ENCODE peak calls at places on chromosomes 5 and 9, in five cellular contexts. W, T, Q, R and B are unnamed samples.
A peak's percentile ranks its signal among the peaks of the same experiment; 100 is the strongest.

GRCh38 chr9:132946216-132946615 is 1.8 kb upstream of the TSC1 start:
- DNase-seq in T (no peak), R (no peak), Q (no peak), W (no peak), B (no peak)

GRCh38 chr9:105760053-105760452 is 65.7 kb downstream of the TMEM38B start:
- DNase-seq in T (no peak), W (no peak), Q (no peak), R (no peak), B (no peak)

GRCh38 chr5:38099205-38100144 is 158.9 kb upstream of the EGFLAM start:
- DNase-seq in R (no peak), Q (no peak), T (no peak), W (no peak), B (no peak)

GRCh38 chr5:119453045-119453383 is 717 bp downstream of the HSD17B4 start:
- DNase-seq in Q (no peak), T (no peak), R (no peak), W (no peak), B (peak; percentile 71)

GRCh38 chr5:58069846-58070245 is 390.0 kb downstream of the PLK2 start:
- DNase-seq in T (no peak), R (no peak), Q (no peak), W (no peak), B (no peak)

GRCh38 chr5:141874262-141874964 is 3.8 kb downstream of the PCDH1 start:
- DNase-seq in W (no peak), R (peak; percentile 13), T (no peak), Q (peak; percentile 47), B (no peak)

GRCh38 chr9:68970150-68970549 is 43.8 kb downstream of the PRKACG start:
- DNase-seq in T (no peak), R (no peak), Q (no peak), W (no peak), B (no peak)

GRCh38 chr9:71626395-71626794 is 141.9 kb downstream of the CEMIP2 start:
- DNase-seq in T (no peak), W (no peak), Q (no peak), R (no peak), B (no peak)

GRCh38 chr5:60959156-60959555 is 14.2 kb downstream of the NDUFAF2 start:
- DNase-seq in W (no peak), Q (no peak), R (no peak), T (no peak), B (no peak)

GRCh38 chr9:111961575-111961974 is 65.0 kb downstream of the UGCG start:
- DNase-seq in T (no peak), W (no peak), R (no peak), Q (no peak), B (no peak)

GRCh38 chr9:106921341-106921899 is 58.5 kb downstream of the ZNF462 start:
- DNase-seq in W (no peak), R (peak; percentile 46), Q (peak; percentile 56), T (no peak), B (peak; percentile 82)

GRCh38 chr5:40882291-40882690 is 27.0 kb upstream of the C7 start:
- DNase-seq in W (no peak), Q (no peak), T (no peak), R (no peak), B (no peak)

GRCh38 chr9:14455243-14455642 is 141.3 kb upstream of the NFIB start:
- DNase-seq in R (no peak), Q (no peak), W (no peak), T (no peak), B (no peak)

GRCh38 chr5:123344819-123345426 is 78.3 kb downstream of the CEP120 start:
- DNase-seq in R (peak; percentile 18), W (no peak), Q (no peak), T (no peak), B (peak; percentile 15)

GRCh38 chr9:137960496-137960895 is 82.9 kb downstream of the CACNA1B start:
- DNase-seq in W (no peak), Q (peak; percentile 50), T (no peak), R (no peak), B (no peak)

GRCh38 chr5:137218471-137218870 is 280.7 kb downstream of the SPOCK1 start:
- DNase-seq in Q (no peak), R (no peak), W (no peak), T (no peak), B (peak; percentile 31)

GRCh38 chr9:121399883-121400607 is 30.0 kb upstream of the STOM start:
- DNase-seq in W (no peak), R (no peak), T (no peak), Q (no peak), B (no peak)

GRCh38 chr5:90682278-90682677 is 123.7 kb downstream of the ADGRV1 start:
- DNase-seq in R (no peak), T (no peak), Q (no peak), W (no peak), B (no peak)

GRCh38 chr9:133699546-133699945 is 38.6 kb downstream of the SARDH start:
- DNase-seq in R (no peak), W (no peak), T (no peak), Q (no peak), B (no peak)

GRCh38 chr5:149730620-149731331 is 666 bp downstream of the PPARGC1B start:
- DNase-seq in R (peak; percentile 64), Q (peak; percentile 78), T (peak; percentile 28), W (peak; percentile 81), B (peak; percentile 58)

GRCh38 chr5:179241175-179241574 is 104.1 kb downstream of the ADAMTS2 start:
- DNase-seq in R (peak; percentile 31), W (peak; percentile 58), T (no peak), Q (no peak), B (no peak)

GRCh38 chr5:2128696-2129340 is 246.1 kb upstream of the IRX4 start:
- DNase-seq in R (no peak), Q (no peak), T (no peak), W (no peak), B (no peak)

GRCh38 chr5:133527311-133527710 is 85.0 kb downstream of the FSTL4 start:
- DNase-seq in T (no peak), R (no peak), Q (no peak), W (no peak), B (no peak)

GRCh38 chr9:35984021-35984420 is 26.1 kb upstream of the OR2S2 start:
- DNase-seq in T (no peak), Q (no peak), W (no peak), R (no peak), B (no peak)

GRCh38 chr9:70600479-70600878 is 186.0 kb upstream of the KLF9 start:
- DNase-seq in R (peak; percentile 66), Q (no peak), T (no peak), W (no peak), B (no peak)

GRCh38 chr9:97594414-97594921 is 38.7 kb downstream of the TSTD2 start:
- DNase-seq in T (no peak), R (peak; percentile 57), W (no peak), Q (no peak), B (no peak)

GRCh38 chr9:137045294-137046093 is 483 bp downstream of the NPDC1 start:
- DNase-seq in Q (no peak), W (no peak), T (no peak), R (no peak), B (no peak)

GRCh38 chr5:77770293-77771005 is 5.7 kb downstream of the TBCA start:
- DNase-seq in W (no peak), Q (no peak), R (no peak), T (no peak), B (no peak)

GRCh38 chr5:134567651-134568338 is 42.3 kb downstream of the JADE2 start:
- DNase-seq in W (no peak), Q (no peak), T (no peak), R (peak; percentile 73), B (peak; percentile 66)

GRCh38 chr5:42948961-42949347 is 91.2 kb downstream of the ANXA2R start:
- DNase-seq in T (no peak), W (no peak), Q (no peak), R (no peak), B (no peak)

GRCh38 chr5:158722940-158723339 is 376.8 kb downstream of the EBF1 start:
- DNase-seq in R (no peak), W (no peak), T (no peak), Q (no peak), B (no peak)

GRCh38 chr5:57335092-57335491 is 147.5 kb downstream of the ACTBL2 start:
- DNase-seq in Q (no peak), W (no peak), R (no peak), T (no peak), B (no peak)

GRCh38 chr5:97046270-97046982 is 96.0 kb downstream of the LIX1 start:
- DNase-seq in R (no peak), T (no peak), W (no peak), Q (no peak), B (no peak)

GRCh38 chr9:121021294-121021693 is 28.8 kb downstream of the C5 start:
- DNase-seq in W (no peak), T (no peak), Q (no peak), R (no peak), B (peak; percentile 59)

GRCh38 chr5:96226941-96227552 is 206.0 kb downstream of the PCSK1 start:
- DNase-seq in Q (no peak), T (no peak), R (peak; percentile 56), W (no peak), B (no peak)

GRCh38 chr9:35519697-35520403 is 29.9 kb downstream of the RUSC2 start:
- DNase-seq in Q (no peak), T (no peak), R (no peak), W (no peak), B (no peak)

GRCh38 chr9:5813837-5814236 is 19.1 kb downstream of the ERMP1 start:
- DNase-seq in W (no peak), R (no peak), T (no peak), Q (no peak), B (no peak)

GRCh38 chr5:149466457-149466972 is 84.7 kb downstream of the CSNK1A1 start:
- DNase-seq in W (no peak), Q (no peak), R (peak; percentile 57), T (no peak), B (peak; percentile 88)

GRCh38 chr5:122726990-122727616 is 47.8 kb upstream of the SNX2 start:
- DNase-seq in T (no peak), R (no peak), W (no peak), Q (no peak), B (no peak)